ENCODE peak calls at places on chromosomes 1 and 21, in four cellular contexts. One of them, this sample, is unnamed.

GRCh38 chr1:5497471-5497870 is 494.8 kb downstream of the NPHP4 start:
- DNase-seq in fibroblast of the aortic adventitia: no peak
- DNase-seq in NCI-H1105 treated with DMSO at 0.1 percent for 48 hours: no peak
- DNase-seq in COR-L47: no peak
- DNase-seq in this sample: no peak

GRCh38 chr1:226871636-226872327 is 1.4 kb downstream of the PSEN2 start:
- DNase-seq in COR-L47: no peak
- DNase-seq in fibroblast of the aortic adventitia: no peak
- DNase-seq in NCI-H1105 treated with DMSO at 0.1 percent for 48 hours: no peak
- DNase-seq in this sample: no peak

GRCh38 chr1:220803401-220804201 is 16.9 kb downstream of the MTARC1 start:
- DNase-seq in NCI-H1105 treated with DMSO at 0.1 percent for 48 hours: peak
- DNase-seq in fibroblast of the aortic adventitia: peak
- DNase-seq in COR-L47: no peak
- DNase-seq in this sample: peak

GRCh38 chr1:14421977-14422609 is 176.4 kb upstream of the KAZN start:
- DNase-seq in NCI-H1105 treated with DMSO at 0.1 percent for 48 hours: peak
- DNase-seq in fibroblast of the aortic adventitia: no peak
- DNase-seq in COR-L47: no peak
- DNase-seq in this sample: no peak

GRCh38 chr1:225660544-225660946 is 7.6 kb upstream of the ENAH start:
- DNase-seq in COR-L47: no peak
- DNase-seq in fibroblast of the aortic adventitia: no peak
- DNase-seq in NCI-H1105 treated with DMSO at 0.1 percent for 48 hours: no peak
- DNase-seq in this sample: no peak

GRCh38 chr1:171243878-171244277 is 4.4 kb upstream of the FMO1 start:
- DNase-seq in NCI-H1105 treated with DMSO at 0.1 percent for 48 hours: no peak
- DNase-seq in fibroblast of the aortic adventitia: no peak
- DNase-seq in COR-L47: no peak
- DNase-seq in this sample: no peak

GRCh38 chr21:44267655-44268142 is 6.0 kb upstream of the DNMT3L start:
- DNase-seq in NCI-H1105 treated with DMSO at 0.1 percent for 48 hours: no peak
- DNase-seq in COR-L47: no peak
- DNase-seq in fibroblast of the aortic adventitia: no peak
- DNase-seq in this sample: no peak

GRCh38 chr1:88985033-88985432 is 7.4 kb downstream of the KYAT3 start:
- DNase-seq in NCI-H1105 treated with DMSO at 0.1 percent for 48 hours: peak
- DNase-seq in COR-L47: peak
- DNase-seq in fibroblast of the aortic adventitia: peak
- DNase-seq in this sample: peak

GRCh38 chr21:43812139-43812821 is 22.9 kb downstream of the RRP1 start:
- DNase-seq in NCI-H1105 treated with DMSO at 0.1 percent for 48 hours: peak
- DNase-seq in COR-L47: no peak
- DNase-seq in fibroblast of the aortic adventitia: peak
- DNase-seq in this sample: peak

GRCh38 chr21:35926003-35926541 is 134.3 kb downstream of the SETD4 start:
- DNase-seq in NCI-H1105 treated with DMSO at 0.1 percent for 48 hours: no peak
- DNase-seq in COR-L47: no peak
- DNase-seq in fibroblast of the aortic adventitia: no peak
- DNase-seq in this sample: no peak

GRCh38 chr1:67280696-67281095 is 27.0 kb upstream of the IL12RB2 start:
- DNase-seq in NCI-H1105 treated with DMSO at 0.1 percent for 48 hours: no peak
- DNase-seq in COR-L47: no peak
- DNase-seq in fibroblast of the aortic adventitia: no peak
- DNase-seq in this sample: no peak

GRCh38 chr1:192609110-192610079 is 26.6 kb upstream of the RGS13 start:
- DNase-seq in COR-L47: no peak
- DNase-seq in fibroblast of the aortic adventitia: no peak
- DNase-seq in NCI-H1105 treated with DMSO at 0.1 percent for 48 hours: no peak
- DNase-seq in this sample: no peak

GRCh38 chr21:42236014-42236413 is 17.1 kb downstream of the ABCG1 start:
- DNase-seq in fibroblast of the aortic adventitia: no peak
- DNase-seq in NCI-H1105 treated with DMSO at 0.1 percent for 48 hours: no peak
- DNase-seq in COR-L47: no peak
- DNase-seq in this sample: no peak

GRCh38 chr1:230270940-230271325 is 155.2 kb downstream of the PGBD5 start:
- DNase-seq in NCI-H1105 treated with DMSO at 0.1 percent for 48 hours: peak
- DNase-seq in COR-L47: no peak
- DNase-seq in fibroblast of the aortic adventitia: no peak
- DNase-seq in this sample: no peak

GRCh38 chr21:46196733-46197132 is 12.5 kb upstream of the SPATC1L start:
- DNase-seq in COR-L47: no peak
- DNase-seq in NCI-H1105 treated with DMSO at 0.1 percent for 48 hours: no peak
- DNase-seq in fibroblast of the aortic adventitia: no peak
- DNase-seq in this sample: no peak

GRCh38 chr1:229894535-229894934 is 172.5 kb upstream of the GALNT2 start:
- DNase-seq in NCI-H1105 treated with DMSO at 0.1 percent for 48 hours: no peak
- DNase-seq in COR-L47: no peak
- DNase-seq in fibroblast of the aortic adventitia: no peak
- DNase-seq in this sample: no peak

GRCh38 chr1:202343652-202344349 is 2.1 kb upstream of the UBE2T start:
- DNase-seq in fibroblast of the aortic adventitia: peak
- DNase-seq in COR-L47: peak
- DNase-seq in NCI-H1105 treated with DMSO at 0.1 percent for 48 hours: peak
- DNase-seq in this sample: peak

GRCh38 chr1:21244986-21245687 is 45.1 kb downstream of the ECE1 start:
- DNase-seq in NCI-H1105 treated with DMSO at 0.1 percent for 48 hours: no peak
- DNase-seq in COR-L47: no peak
- DNase-seq in fibroblast of the aortic adventitia: no peak
- DNase-seq in this sample: no peak

This sample was measured in NCI-H2171.